ENCODE peak calls at places on chromosomes 13 and 19, in four cellular contexts. Y, X, U and O are unnamed samples.

GRCh38 chr13:108944760-108945159 is 315.3 kb downstream of the MYO16 start:
- DNase-seq in Y (no peak), X (no peak), U (no peak), O (no peak)

GRCh38 chr19:50147462-50148423 is 15.3 kb downstream of the IZUMO2 start:
- DNase-seq in Y (peak), X (peak), U (peak), O (peak)

GRCh38 chr13:79492313-79492798 is 11.4 kb downstream of the NDFIP2 start:
- DNase-seq in Y (no peak), X (no peak), U (no peak), O (no peak)

GRCh38 chr19:55044286-55044685 is 6.2 kb upstream of the GP6 start:
- DNase-seq in Y (no peak), X (no peak), U (no peak), O (no peak)

GRCh38 chr13:45861352-45861751 is 9.8 kb upstream of the SIAH3 start:
- DNase-seq in Y (no peak), X (no peak), U (no peak), O (no peak)

GRCh38 chr19:42274065-42274682 is 5.1 kb downstream of the CIC start:
- DNase-seq in Y (no peak), X (no peak), U (no peak), O (no peak)

GRCh38 chr19:18502633-18503294 is 19.1 kb downstream of the ELL start:
- DNase-seq in Y (no peak), X (no peak), U (no peak), O (peak)

GRCh38 chr13:97194473-97194872 is 27.7 kb upstream of the MBNL2 start:
- DNase-seq in Y (no peak), X (no peak), U (no peak), O (no peak)

GRCh38 chr13:111981446-111982165 is 85.3 kb upstream of the SOX1 start:
- DNase-seq in Y (no peak), X (no peak), U (no peak), O (no peak)

GRCh38 chr19:4077800-4078683 is 11.3 kb upstream of the ZBTB7A start:
- DNase-seq in Y (no peak), X (no peak), U (no peak), O (no peak)

GRCh38 chr13:27854606-27855005 is 62.3 kb downstream of the GSX1 start:
- DNase-seq in Y (no peak), X (no peak), U (no peak), O (no peak)

GRCh38 chr19:44807652-44808462 is 1.0 kb upstream of the BCAM start:
- DNase-seq in Y (peak), X (no peak), U (no peak), O (peak)

GRCh38 chr13:98581971-98582702 is 5.2 kb upstream of the STK24 start:
- DNase-seq in Y (no peak), X (no peak), U (no peak), O (no peak)

GRCh38 chr13:76086729-76087128 is 450.6 kb downstream of the LMO7 start:
- DNase-seq in Y (no peak), X (no peak), U (no peak), O (no peak)

GRCh38 chr13:114099191-114099590 is 33.2 kb downstream of the RASA3 start:
- DNase-seq in Y (peak), X (no peak), U (no peak), O (peak)

GRCh38 chr19:47045867-47046470 is 2.5 kb downstream of the TMEM160 start:
- DNase-seq in Y (no peak), X (no peak), U (no peak), O (no peak)

GRCh38 chr13:35979378-35979911 is 151.7 kb downstream of the DCLK1 start:
- DNase-seq in Y (no peak), X (no peak), U (no peak), O (no peak)

GRCh38 chr19:4508698-4509097 is 9.6 kb downstream of the PLIN4 start:
- DNase-seq in Y (no peak), X (no peak), U (no peak), O (no peak)

GRCh38 chr19:13974073-13974472 is 21.8 kb downstream of the DCAF15 start:
- DNase-seq in Y (no peak), X (peak), U (no peak), O (peak)

GRCh38 chr13:49367640-49368431 is 76.0 kb downstream of the CAB39L start:
- DNase-seq in Y (no peak), X (no peak), U (no peak), O (no peak)

GRCh38 chr13:50152655-50153309 is 137.5 kb downstream of the KCNRG start:
- DNase-seq in Y (no peak), X (no peak), U (no peak), O (no peak)

GRCh38 chr13:80338781-80339577 is 1.9 kb downstream of the SPRY2 start:
- DNase-seq in Y (peak), X (peak), U (no peak), O (peak)

GRCh38 chr13:95573226-95573625 is 20.7 kb downstream of the CLDN10 start:
- DNase-seq in Y (no peak), X (no peak), U (no peak), O (no peak)

GRCh38 chr19:44600466-44600865 is 12.9 kb upstream of the IGSF23 start:
- DNase-seq in Y (no peak), X (no peak), U (no peak), O (no peak)

GRCh38 chr13:70960841-70961443 is 852.7 kb upstream of the KLHL1 start:
- DNase-seq in Y (peak), X (no peak), U (peak), O (peak)

GRCh38 chr13:32272021-32272695 is 43.0 kb downstream of the ZAR1L start:
- DNase-seq in Y (no peak), X (no peak), U (no peak), O (no peak)

GRCh38 chr13:50730496-50731171 is 112.9 kb downstream of the DLEU7 start:
- DNase-seq in Y (no peak), X (no peak), U (no peak), O (no peak)

DNA sequence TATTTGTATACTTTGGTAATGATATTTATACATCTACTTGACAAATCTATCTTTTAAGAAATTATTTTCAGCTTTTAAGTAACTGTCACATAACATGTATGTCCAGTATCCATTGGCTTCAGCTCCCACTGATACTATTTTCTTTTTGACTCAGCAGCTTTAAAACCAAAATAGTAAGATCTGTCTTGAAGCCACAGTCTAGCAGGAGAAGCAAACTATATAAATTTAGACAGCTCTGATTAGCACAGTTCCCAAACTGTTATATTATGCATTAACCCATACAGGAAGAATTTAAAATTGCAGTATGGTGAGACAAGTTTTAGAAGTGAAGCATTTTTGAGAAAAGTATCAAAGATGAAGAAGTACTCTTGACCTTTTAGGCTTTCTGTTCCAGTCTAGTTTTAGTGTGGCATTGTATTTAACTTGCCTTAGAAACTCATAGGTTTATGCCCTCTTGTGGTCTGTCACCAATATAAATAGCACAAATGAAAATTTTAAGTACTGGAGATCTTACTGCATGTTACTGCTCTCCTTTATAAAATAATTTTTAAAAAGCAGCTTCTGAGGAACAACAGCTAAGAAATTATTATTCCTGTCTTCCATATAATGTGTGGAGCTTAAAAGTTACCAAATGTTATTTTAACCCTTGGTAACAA is 24.7 kb downstream of the URI1 start:
- DNase-seq in Y (peak), X (no peak), U (no peak), O (no peak)
- H3K4me2 ChIP-seq in Y (no peak), X (no peak), U (peak), O (peak)

GRCh38 chr13:51955281-51955771 is 55.9 kb downstream of the ATP7B start:
- DNase-seq in Y (no peak), X (no peak), U (no peak), O (no peak)
- TF ChIP-seq TCF12 in Y (no peak), X (no peak), U (no peak), O (no peak)

GRCh38 chr19:48988860-48989259 is 4.2 kb downstream of the GYS1 start:
- DNase-seq in Y (no peak), X (no peak), U (no peak), O (no peak)
- H3K4me2 ChIP-seq in Y (no peak), X (no peak), U (no peak), O (no peak)

DNA sequence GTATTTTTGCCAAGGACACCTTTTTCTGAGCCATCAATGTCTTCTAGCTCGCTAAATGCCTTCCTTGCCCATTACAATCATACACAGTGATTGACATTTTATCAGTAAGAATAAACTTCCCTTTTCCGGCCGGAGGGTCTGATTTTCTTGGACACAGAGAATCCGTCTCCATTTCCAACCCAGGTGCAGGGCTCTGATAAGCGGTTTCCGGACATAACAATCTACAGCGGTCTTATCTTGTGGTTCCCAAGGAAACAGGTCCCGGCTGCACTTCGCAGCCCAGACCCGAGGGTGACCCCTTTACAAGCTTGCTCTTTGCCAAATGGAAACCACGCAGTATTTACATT is 5.1 kb upstream of the ZNF77 start:
- DNase-seq in Y (peak), X (no peak), U (no peak), O (peak)
- TF ChIP-seq TCF12 in Y (no peak), X (no peak), U (no peak), O (no peak)

DNA sequence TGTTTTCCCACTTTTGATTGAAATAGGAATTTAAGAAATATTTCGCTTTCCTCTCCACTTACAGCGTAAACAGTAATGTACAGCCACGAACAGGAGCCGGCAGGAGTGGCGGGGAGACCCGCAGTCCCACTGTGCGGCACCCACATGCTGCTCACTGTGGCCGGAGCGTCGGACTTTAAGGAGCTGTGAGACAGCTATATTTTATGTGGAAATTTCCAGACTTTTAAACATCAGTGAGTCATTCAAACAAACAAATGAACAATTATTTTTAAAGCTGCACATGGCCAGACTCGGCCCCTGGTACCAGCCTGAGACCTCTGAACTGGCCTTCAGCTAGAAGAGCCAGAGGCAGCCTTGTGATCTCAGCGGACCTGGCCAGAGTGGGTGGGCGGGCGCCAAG is 52.5 kb downstream of the CRYL1 start:
- DNase-seq in Y (no peak), X (no peak), U (no peak), O (no peak)
- H3K4me2 ChIP-seq in Y (no peak), X (no peak), U (no peak), O (no peak)

GRCh38 chr13:38265135-38265497 is 84.5 kb upstream of the UFM1 start:
- DNase-seq in Y (no peak), X (no peak), U (no peak), O (no peak)

GRCh38 chr13:38262211-38262610 is 87.4 kb upstream of the UFM1 start:
- DNase-seq in Y (no peak), X (no peak), U (no peak), O (no peak)

GRCh38 chr13:38264363-38265134 is 85.1 kb upstream of the UFM1 start:
- DNase-seq in Y (no peak), X (no peak), U (no peak), O (no peak)
- TF ChIP-seq TCF12 in Y (no peak), X (no peak), U (no peak), O (no peak)

GRCh38 chr19:1362385-1363257 is 21.1 kb upstream of the NDUFS7 start:
- DNase-seq in Y (no peak), X (no peak), U (no peak), O (no peak)

GRCh38 chr19:1363599-1363998 is 20.1 kb upstream of the NDUFS7 start:
- DNase-seq in Y (no peak), X (no peak), U (no peak), O (no peak)

GRCh38 chr19:1365306-1365963 is 18.3 kb upstream of the NDUFS7 start:
- DNase-seq in Y (no peak), X (no peak), U (no peak), O (no peak)

GRCh38 chr19:1365964-1366695 is 17.6 kb upstream of the NDUFS7 start:
- DNase-seq in Y (no peak), X (no peak), U (no peak), O (no peak)

DNA sequence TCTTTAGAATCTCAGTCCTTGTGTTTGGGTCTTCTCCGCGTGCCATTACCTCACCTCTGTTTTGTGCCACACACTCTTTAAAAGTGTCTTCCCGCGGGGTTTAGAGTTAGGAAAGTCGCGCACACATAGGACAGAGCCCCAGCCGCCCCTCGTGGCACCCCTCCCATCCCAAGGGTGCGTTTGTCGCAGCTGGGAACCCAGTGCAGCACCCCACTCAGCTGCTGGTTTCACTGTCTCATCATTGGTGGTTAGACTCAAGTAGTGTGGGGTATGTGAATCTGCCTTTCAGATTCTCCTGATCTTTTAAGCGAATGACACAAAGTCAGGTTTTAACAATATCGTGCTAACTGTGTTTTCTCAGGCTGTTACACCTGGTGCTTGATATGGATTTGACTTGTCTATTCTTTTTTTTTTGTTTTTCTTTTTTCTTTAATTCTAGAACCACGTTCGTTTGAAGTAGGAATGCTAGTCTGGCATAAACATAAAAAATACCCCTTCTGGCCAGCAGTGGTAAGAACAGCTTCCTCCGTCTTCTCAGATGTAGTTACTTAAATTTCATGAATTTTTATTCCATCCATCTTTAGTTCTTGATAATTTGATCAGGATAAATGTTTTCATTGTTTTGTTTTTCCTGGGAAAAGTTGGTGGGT is 19.5 kb upstream of the NDUFS7 start:
- DNase-seq in Y (no peak), X (no peak), U (no peak), O (no peak)
- H3K4me2 ChIP-seq in Y (no peak), X (no peak), U (peak), O (no peak)

GRCh38 chr13:99956473-99957349 is 14.9 kb downstream of the ZIC5 start:
- DNase-seq in Y (peak), X (peak), U (no peak), O (peak)
- TF ChIP-seq TCF12 in Y (no peak), X (no peak), U (no peak), O (no peak)

GRCh38 chr19:39544920-39545319 is 5.0 kb upstream of the EID2 start:
- DNase-seq in Y (no peak), X (no peak), U (no peak), O (no peak)
- H3K4me2 ChIP-seq in Y (no peak), X (no peak), U (no peak), O (no peak)